ENCODE peak calls at places on chromosomes 6 and 20, in six cellular contexts. B, P, Z, V, M and Q are unnamed samples.

GRCh38 chr6:27031302-27031701 is 216.2 kb upstream of the PRSS16 start:
- DNase-seq in B (no peak), Z (no peak), M (peak), P (no peak), V (no peak), Q (no peak)

GRCh38 chr6:116253505-116254296 is at the start of gene TSPYL4:
- DNase-seq in M (peak), V (peak), Z (peak), P (peak), B (peak), Q (peak)

GRCh38 chr6:116019428-116019827 is 41.3 kb downstream of the FRK start:
- DNase-seq in P (no peak), V (no peak), Z (no peak), B (no peak), M (no peak), Q (no peak)

GRCh38 chr6:168860987-168861386 is 392.7 kb downstream of the THBS2 start:
- DNase-seq in V (no peak), M (no peak), Z (no peak), P (no peak), B (no peak), Q (no peak)

GRCh38 chr6:155100087-155100486 is 105.0 kb downstream of the TIAM2 start:
- DNase-seq in V (no peak), B (no peak), P (no peak), M (no peak), Z (no peak), Q (no peak)

GRCh38 chr20:41187668-41188067 is 50.3 kb downstream of the PLCG1 start:
- DNase-seq in V (no peak), B (no peak), P (no peak), M (no peak), Z (no peak), Q (no peak)

GRCh38 chr6:168343239-168344167 is 23.9 kb upstream of the DACT2 start:
- DNase-seq in P (no peak), Z (no peak), V (no peak), M (no peak), B (no peak), Q (no peak)

GRCh38 chr6:95292011-95292410 is 285.3 kb upstream of the MANEA start:
- DNase-seq in V (no peak), P (no peak), M (no peak), B (no peak), Z (no peak), Q (no peak)

GRCh38 chr6:44224154-44224977 is 971 bp downstream of the SLC29A1 start:
- DNase-seq in V (peak), P (no peak), Z (no peak), B (no peak), M (no peak), Q (no peak)

GRCh38 chr6:110626442-110626841 is 150.0 kb upstream of the SLC22A16 start:
- DNase-seq in M (no peak), B (no peak), V (no peak), P (no peak), Z (no peak), Q (no peak)

GRCh38 chr6:166633732-166634535 is 6.9 kb upstream of the RPS6KA2 start:
- DNase-seq in B (no peak), V (peak), P (no peak), Z (peak), M (no peak), Q (no peak)

GRCh38 chr20:17969884-17970409 is 1.1 kb downstream of the MGME1 start:
- DNase-seq in V (peak), Z (peak), M (peak), P (peak), B (peak), Q (peak)

GRCh38 chr6:25215881-25216280 is 63.3 kb upstream of the CARMIL1 start:
- DNase-seq in P (no peak), Z (no peak), B (no peak), V (no peak), M (peak), Q (no peak)

GRCh38 chr6:31629014-31629413 is 8.5 kb downstream of the PRRC2A start:
- DNase-seq in B (no peak), M (no peak), V (no peak), P (no peak), Z (no peak), Q (no peak)

GRCh38 chr6:134074151-134074712 is 21.8 kb upstream of the SLC2A12 start:
- DNase-seq in B (no peak), M (peak), P (no peak), V (no peak), Z (no peak), Q (no peak)

GRCh38 chr20:63974402-63975200 is 4.8 kb downstream of the SAMD10 start:
- DNase-seq in B (no peak), Z (no peak), V (no peak), P (no peak), M (no peak), Q (no peak)

GRCh38 chr6:3280866-3281465 is 22.2 kb downstream of the PSMG4 start:
- DNase-seq in Z (no peak), M (peak), B (no peak), V (peak), P (no peak), Q (no peak)

GRCh38 chr20:11117808-11118528 is 444.2 kb upstream of the JAG1 start:
- DNase-seq in V (peak), M (peak), P (no peak), Z (no peak), B (no peak), Q (no peak)

GRCh38 chr20:17571153-17571527 is 1.3 kb downstream of the DSTN start:
- DNase-seq in B (no peak), M (no peak), Z (no peak), P (no peak), V (peak), Q (no peak)

GRCh38 chr6:35096129-35096852 is 44.8 kb downstream of the TCP11 start:
- DNase-seq in V (peak), B (no peak), P (no peak), Z (no peak), M (peak), Q (no peak)

GRCh38 chr6:129607581-129608186 is 102.3 kb downstream of the ARHGAP18 start:
- DNase-seq in V (peak), Z (no peak), M (peak), P (no peak), B (no peak), Q (no peak)

GRCh38 chr6:147078602-147079001 is 125.6 kb upstream of the STXBP5 start:
- DNase-seq in Z (no peak), B (no peak), M (no peak), V (no peak), P (no peak), Q (no peak)

DNA sequence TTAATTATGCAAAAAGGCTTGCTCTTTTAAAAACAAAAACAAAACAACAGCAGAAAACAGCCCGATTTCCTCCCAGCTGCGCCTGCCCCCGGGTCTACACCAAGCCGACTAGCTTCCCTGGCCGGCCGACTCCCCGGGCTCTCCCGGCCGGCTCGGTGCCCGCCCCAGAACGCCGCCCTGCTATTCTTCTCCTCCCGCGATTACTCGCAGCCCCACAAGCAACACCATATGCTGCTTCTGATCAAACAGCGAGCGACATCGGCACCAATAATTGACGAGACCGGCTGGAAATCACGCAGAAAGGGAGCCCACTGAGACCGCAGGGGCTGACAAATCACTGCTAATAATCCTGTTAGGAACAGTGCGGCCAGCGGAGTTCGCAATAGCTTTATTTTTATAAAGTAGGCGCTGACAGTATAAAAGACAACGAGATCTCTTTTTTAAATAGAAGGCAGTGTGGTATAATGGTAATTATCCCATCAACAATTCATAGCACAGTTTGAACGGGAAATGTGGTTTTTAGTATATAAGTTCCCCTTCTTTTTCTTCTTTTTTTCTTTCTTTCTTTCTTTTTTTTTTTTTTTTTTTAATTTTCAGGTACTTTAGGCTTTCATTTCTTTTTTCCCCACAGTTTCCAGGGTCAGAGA is 3.3 kb downstream of the SIM1 start:
- DNase-seq in P (no peak), M (no peak), Z (no peak), B (no peak), V (peak), Q (no peak)
- H3K4me3 ChIP-seq in P (no peak), M (no peak), Z (no peak), B (no peak), V (peak), Q (no peak)

DNA sequence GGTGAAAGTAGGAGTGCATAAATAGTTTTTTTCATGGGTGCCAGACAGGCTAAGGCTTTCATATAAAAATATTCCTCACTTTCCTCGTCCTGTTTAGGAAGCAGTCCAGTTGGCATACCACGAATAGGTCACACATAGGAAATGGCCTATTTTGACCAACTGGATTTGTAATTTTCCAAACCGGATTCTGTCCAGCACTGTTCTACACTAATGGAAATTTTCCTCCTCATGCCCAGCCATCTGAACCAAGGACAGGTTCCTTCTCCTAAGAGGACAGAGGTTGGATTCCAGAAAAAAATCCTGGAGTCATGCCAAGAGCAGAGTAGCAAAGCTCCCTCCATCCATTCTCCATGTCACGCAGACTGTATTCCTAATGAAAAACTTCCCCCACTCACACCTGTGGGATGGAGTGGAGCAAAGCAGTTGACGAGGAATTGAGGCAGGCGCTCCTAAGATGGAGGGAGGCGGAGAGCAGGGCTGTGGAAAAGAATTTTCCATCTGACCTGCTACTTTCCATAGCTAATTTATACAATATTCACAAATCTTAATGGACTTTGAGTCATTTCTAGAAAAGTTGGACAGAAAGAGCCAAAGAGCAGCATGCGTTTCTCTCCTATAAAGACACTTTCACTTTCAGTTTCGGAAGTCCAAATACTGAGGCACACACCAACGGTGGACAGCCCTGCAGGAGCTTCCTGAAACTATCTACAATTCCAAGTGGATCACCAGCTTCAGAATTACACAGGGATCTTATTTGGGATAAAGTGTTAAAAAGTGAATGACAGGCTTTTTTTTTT is 43.3 kb downstream of the PANK2 start:
- DNase-seq in Z (no peak), B (peak), P (no peak), V (peak), M (no peak), Q (no peak)
- H3K4me3 ChIP-seq in Z (peak), B (peak), P (peak), V (peak), M (no peak), Q (peak)

GRCh38 chr20:2654831-2655230 is 2.4 kb downstream of the NOP56 start:
- DNase-seq in P (no peak), V (no peak), Z (no peak), M (no peak), B (no peak), Q (no peak)
- H3K4me3 ChIP-seq in P (no peak), V (peak), Z (no peak), M (peak), B (no peak), Q (no peak)

GRCh38 chr6:46011241-46012085 is 4.2 kb downstream of the CLIC5 start:
- DNase-seq in B (peak), V (no peak), P (peak), M (no peak), Z (no peak), Q (peak)
- H3K4me3 ChIP-seq in B (peak), V (no peak), P (peak), M (no peak), Z (no peak), Q (no peak)

DNA sequence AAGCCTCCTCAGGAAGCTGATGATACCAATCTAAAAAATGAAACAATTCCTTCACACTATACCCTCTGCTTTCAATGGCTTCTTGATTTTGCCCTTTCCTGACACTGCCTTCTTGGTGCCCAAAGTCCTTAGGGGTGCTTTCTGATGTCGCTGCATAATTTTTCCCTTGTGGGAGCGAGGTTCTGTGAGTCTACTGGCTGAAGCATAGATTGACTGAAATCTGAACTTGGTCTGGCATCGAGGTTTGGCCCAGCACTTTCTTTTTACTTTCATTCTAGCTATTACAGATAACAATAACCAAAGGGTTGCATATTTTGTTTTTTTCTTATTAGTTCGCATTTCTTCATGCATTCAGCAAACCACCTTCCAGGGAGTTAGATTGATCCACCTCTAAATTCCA is 65.8 kb downstream of the E2F3 start:
- DNase-seq in Z (no peak), M (no peak), V (no peak), P (no peak), B (no peak), Q (no peak)
- H3K4me3 ChIP-seq in Z (no peak), M (no peak), V (no peak), P (no peak), B (no peak), Q (no peak)

DNA sequence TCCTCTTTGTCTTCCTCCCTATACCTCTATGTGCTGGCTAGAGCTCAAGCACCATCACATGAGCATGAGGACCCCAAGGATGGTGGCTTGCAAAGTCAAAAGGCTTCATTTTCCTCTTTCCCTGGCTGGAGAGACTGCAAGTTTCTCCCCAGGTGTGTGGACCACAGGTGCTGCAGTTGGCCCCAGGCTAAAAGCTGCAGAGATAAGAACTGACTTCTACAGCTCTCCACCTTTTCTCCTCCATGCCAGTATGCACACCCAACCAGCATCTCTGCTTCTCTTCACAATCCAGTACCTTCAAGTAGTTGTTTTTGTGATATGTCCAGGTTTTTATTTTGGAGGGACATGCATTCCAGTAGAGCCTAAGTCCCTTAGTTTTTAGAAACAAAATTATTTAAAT is 29.1 kb downstream of the PRKN start:
- DNase-seq in P (no peak), B (no peak), Z (no peak), M (no peak), V (no peak), Q (no peak)
- H3K4me3 ChIP-seq in P (no peak), B (no peak), Z (no peak), M (no peak), V (no peak), Q (no peak)

GRCh38 chr6:21506126-21506525 is 87.4 kb upstream of the SOX4 start:
- DNase-seq in P (no peak), V (no peak), B (no peak), Z (no peak), M (no peak), Q (no peak)

GRCh38 chr6:21507811-21508210 is 85.7 kb upstream of the SOX4 start:
- DNase-seq in M (peak), V (no peak), B (no peak), Z (no peak), P (no peak), Q (no peak)

GRCh38 chr6:21508753-21509152 is 84.8 kb upstream of the SOX4 start:
- DNase-seq in V (no peak), M (no peak), B (no peak), Z (no peak), P (no peak), Q (no peak)

GRCh38 chr6:21514288-21514687 is 79.3 kb upstream of the SOX4 start:
- DNase-seq in M (no peak), B (no peak), V (no peak), Z (no peak), P (no peak), Q (no peak)

DNA sequence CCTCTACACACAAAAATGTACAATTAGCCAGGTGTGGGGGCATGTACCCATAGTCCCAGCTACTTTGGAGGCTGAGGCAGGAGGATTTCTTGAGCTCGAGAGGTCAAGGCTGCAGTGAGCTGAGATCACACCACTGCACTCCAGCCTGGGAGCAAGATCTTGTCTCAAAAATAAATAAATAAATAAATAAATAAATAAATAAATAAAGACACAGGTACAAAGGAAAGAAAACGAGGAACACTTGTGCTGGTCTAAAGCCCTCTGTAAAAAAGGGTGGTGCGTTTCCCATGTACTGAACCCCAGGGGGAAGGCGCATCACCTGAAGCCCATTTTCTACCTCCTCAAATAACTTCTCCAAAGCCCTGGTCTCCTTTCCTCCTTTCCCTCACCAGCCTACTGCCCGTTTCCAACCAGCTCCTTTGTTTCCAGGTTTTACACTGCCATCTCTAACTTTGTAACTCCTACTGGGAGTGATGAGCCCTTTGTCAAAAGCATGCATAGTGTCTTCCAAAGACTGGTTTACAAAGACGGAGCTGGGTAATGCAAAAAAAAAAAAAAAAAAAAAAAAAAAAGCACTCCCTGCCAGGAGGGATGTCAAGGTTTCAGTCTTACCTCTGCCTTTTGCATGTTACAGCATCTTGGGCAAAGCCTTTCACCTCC is 81.5 kb upstream of the SOX4 start:
- DNase-seq in M (no peak), B (no peak), V (no peak), P (no peak), Z (no peak), Q (no peak)
- H3K4me3 ChIP-seq in M (no peak), B (no peak), V (no peak), P (no peak), Z (no peak), Q (no peak)

DNA sequence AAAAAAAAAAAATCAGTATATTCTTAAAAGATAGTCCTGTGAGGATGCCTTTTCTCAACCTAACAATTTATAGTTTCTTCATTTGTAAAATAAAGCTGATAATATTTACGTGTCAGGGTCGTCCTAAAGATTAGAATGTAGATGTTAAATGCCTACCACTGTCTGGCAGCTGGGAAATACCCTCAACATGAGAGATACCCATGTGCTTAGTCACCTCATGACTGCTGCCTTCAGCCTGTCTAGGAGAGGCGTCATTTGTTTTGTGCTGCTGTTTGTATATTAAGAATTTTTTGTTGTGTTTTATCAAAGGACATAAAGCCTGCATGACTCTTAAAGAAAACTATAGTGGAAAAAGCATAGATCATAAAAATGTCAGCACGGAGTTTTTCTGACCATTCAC is 9.5 kb downstream of the FAM120B start:
- DNase-seq in Z (no peak), M (no peak), P (no peak), B (no peak), V (no peak), Q (no peak)
- H3K4me3 ChIP-seq in Z (no peak), M (no peak), P (no peak), B (no peak), V (no peak), Q (no peak)